ENCODE peak calls at places on chromosomes 1 and 21, in ten cellular contexts. B, A, V, O, K, P, L, D, S and Q are unnamed samples.

GRCh38 chr1:7281821-7282220 is 489.3 kb upstream of the VAMP3 start:
- DNase-seq in V (no peak), S (no peak), B (no peak), D (no peak), A (no peak), K (no peak), P (no peak), L (no peak), O (no peak), Q (no peak)

GRCh38 chr21:44872568-44873355 is 728 bp downstream of the PTTG1IP start:
- DNase-seq in P (peak; percentile 70), K (peak; percentile 52), D (peak; percentile 41), B (no peak), A (peak; percentile 76), S (peak; percentile 47), O (no peak), L (no peak), V (no peak), Q (no peak)

GRCh38 chr1:231774719-231775322 is 148.2 kb downstream of the DISC1 start:
- DNase-seq in V (no peak), P (no peak), K (no peak), B (no peak), O (no peak), D (no peak), L (no peak), S (no peak), A (no peak), Q (no peak)

GRCh38 chr1:116940809-116941640 is 31.3 kb downstream of the PTGFRN start:
- DNase-seq in D (no peak), P (no peak), O (no peak), B (no peak), L (no peak), S (no peak), K (no peak), A (no peak), V (no peak), Q (no peak)

GRCh38 chr1:30663596-30664091 is 59.7 kb downstream of the MATN1 start:
- DNase-seq in P (peak; percentile 42), D (no peak), L (no peak), A (peak; percentile 45), O (no peak), B (no peak), K (no peak), S (peak; percentile 52), V (no peak), Q (no peak)

GRCh38 chr1:27574871-27575831 is 28.8 kb downstream of the AHDC1 start:
- DNase-seq in V (peak; percentile 87), O (no peak), A (no peak), K (peak; percentile 83), L (no peak), S (peak; percentile 92), P (peak; percentile 68), D (peak; percentile 87), B (no peak), Q (peak; percentile 80)

GRCh38 chr1:245154429-245155185 is at the start of gene KIF26B:
- DNase-seq in K (no peak), D (no peak), A (no peak), L (peak; percentile 41), S (peak; percentile 43), V (peak; percentile 52), B (no peak), O (peak; percentile 17), P (peak; percentile 56), Q (peak; percentile 82)

GRCh38 chr1:2982615-2983318 is 38.5 kb upstream of the ACTRT2 start:
- DNase-seq in P (peak; percentile 31), D (no peak), O (no peak), K (no peak), V (no peak), B (no peak), L (no peak), S (no peak), A (peak; percentile 46), Q (peak; percentile 75)

GRCh38 chr1:30782361-30783243 is 25.0 kb upstream of the LAPTM5 start:
- DNase-seq in P (peak; percentile 73), V (peak; percentile 89), L (peak; percentile 52), O (peak; percentile 79), B (no peak), K (peak; percentile 60), A (no peak), S (peak; percentile 75), D (peak; percentile 67), Q (peak; percentile 92)

GRCh38 chr1:12565966-12566352 is 52.1 kb downstream of the DHRS3 start:
- DNase-seq in A (no peak), S (no peak), D (no peak), O (no peak), K (no peak), B (no peak), P (no peak), L (no peak), V (no peak), Q (no peak)

GRCh38 chr1:66175107-66175506 is 358.8 kb upstream of the SGIP1 start:
- DNase-seq in O (no peak), V (no peak), D (no peak), S (no peak), L (no peak), P (no peak), A (no peak), B (no peak), K (no peak), Q (no peak)

GRCh38 chr1:205344010-205344808 is 12.5 kb downstream of the KLHDC8A start:
- DNase-seq in A (no peak), S (peak; percentile 57), D (no peak), L (no peak), V (no peak), B (no peak), O (peak; percentile 48), P (peak; percentile 62), K (peak; percentile 30), Q (peak; percentile 81)

GRCh38 chr1:203281033-203281432 is 24.3 kb upstream of the BTG2 start:
- DNase-seq in V (no peak), A (no peak), L (peak; percentile 41), D (no peak), K (no peak), S (no peak), B (no peak), P (no peak), O (no peak), Q (no peak)

GRCh38 chr1:114750780-114751179 is 7.0 kb downstream of the CSDE1 start:
- DNase-seq in A (no peak), K (no peak), B (no peak), P (no peak), S (no peak), V (no peak), L (no peak), D (no peak), O (no peak), Q (no peak)

GRCh38 chr21:18985584-18985983 is 582.0 kb upstream of the TMPRSS15 start:
- DNase-seq in K (no peak), A (no peak), S (no peak), L (no peak), D (no peak), O (no peak), P (no peak), B (no peak), V (no peak), Q (no peak)

GRCh38 chr1:13749543-13750307 is 49.7 kb downstream of the PRDM2 start:
- DNase-seq in V (no peak), P (peak; percentile 88), B (no peak), S (peak; percentile 65), K (peak; percentile 79), O (peak; percentile 49), A (peak; percentile 88), L (no peak), D (peak; percentile 54), Q (peak; percentile 69)
- H3K4me1 ChIP-seq in V (no peaks in the 10 kb centered on the region), P (no peaks in the 10 kb centered on the region), B (peaks cover 57% of the 10 kb centered on the region), S (peaks cover 38% of the 10 kb centered on the region), K (peaks cover 48% of the 10 kb centered on the region), O (peaks cover 57% of the 10 kb centered on the region), A (peaks cover 51% of the 10 kb centered on the region), L (peaks cover 17% of the 10 kb centered on the region), D (no peaks in the 10 kb centered on the region), Q (peaks cover 22% of the 10 kb centered on the region)

GRCh38 chr1:234294109-234294845 is 79.0 kb upstream of the COA6 start:
- DNase-seq in O (no peak), V (no peak), L (no peak), S (no peak), B (no peak), K (no peak), P (no peak), D (no peak), A (no peak), Q (no peak)

GRCh38 chr1:234292548-234292947 is 80.7 kb upstream of the COA6 start:
- DNase-seq in O (no peak), A (no peak), P (no peak), V (no peak), D (no peak), S (no peak), L (no peak), B (no peak), K (no peak), Q (no peak)

GRCh38 chr1:234295039-234295438 is 78.2 kb upstream of the COA6 start:
- DNase-seq in S (no peak), P (no peak), O (no peak), D (no peak), K (no peak), V (no peak), L (no peak), A (no peak), B (no peak), Q (no peak)

GRCh38 chr1:234289538-234290305 is 83.5 kb upstream of the COA6 start:
- DNase-seq in S (no peak), B (no peak), D (no peak), A (no peak), P (no peak), V (no peak), O (no peak), L (no peak), K (no peak), Q (no peak)

GRCh38 chr1:234292006-234292405 is 81.2 kb upstream of the COA6 start:
- DNase-seq in K (no peak), S (no peak), O (no peak), A (no peak), V (no peak), L (no peak), P (no peak), D (no peak), B (no peak), Q (no peak)
- H3K27ac ChIP-seq in K (no peak overlapping the region), S (no peak overlapping the region), O (no peak overlapping the region), A (no peak overlapping the region), V (no peak overlapping the region), L (no peak overlapping the region), P (no peak overlapping the region), D (no peak overlapping the region), B (no peak overlapping the region), Q (no peak overlapping the region)

GRCh38 chr1:181084606-181084969 is 3.9 kb upstream of the IER5 start:
- DNase-seq in P (no peak), O (no peak), V (no peak), A (no peak), D (no peak), L (no peak), B (no peak), S (no peak), K (no peak), Q (no peak)
- TF ChIP-seq CTCF in P (no peak), O (peak; percentile 8), V (no peak), A (no peak), D (no peak), L (peak; percentile 1), B (no peak), S (no peak), K (no peak), Q (peak; percentile 7)

DNA sequence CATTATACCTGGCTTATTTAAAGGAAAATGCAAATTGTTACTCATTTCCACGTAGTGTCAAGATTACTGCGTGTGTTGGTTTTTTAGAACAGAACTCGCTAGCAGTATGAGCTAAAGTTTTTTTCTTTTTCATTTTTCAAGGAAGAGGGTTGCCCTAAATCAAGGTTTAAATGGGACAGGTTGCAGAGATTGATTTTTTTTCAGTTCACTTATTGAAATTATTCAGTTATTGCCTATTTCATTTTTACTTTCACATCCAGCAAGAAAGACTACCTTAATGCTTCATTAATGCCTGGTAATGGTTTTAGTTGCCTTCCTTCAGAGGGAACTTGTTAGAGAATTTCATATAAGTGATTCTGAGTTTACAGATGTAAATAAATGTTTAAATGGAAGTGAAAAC is 5.6 kb downstream of the FAM20B start:
- DNase-seq in K (no peak), S (no peak), A (no peak), D (no peak), O (no peak), P (no peak), B (no peak), V (no peak), L (no peak), Q (no peak)
- H3K4me1 ChIP-seq in K (peaks cover 80% of the 10 kb centered on the region), S (peaks cover 77% of the 10 kb centered on the region), A (peaks cover 51% of the 10 kb centered on the region), D (peaks cover 12% of the 10 kb centered on the region), O (peaks cover 39% of the 10 kb centered on the region), P (peaks cover 17% of the 10 kb centered on the region), B (peaks cover 24% of the 10 kb centered on the region), V (peaks cover 10% of the 10 kb centered on the region), L (peaks cover 91% of the 10 kb centered on the region), Q (peaks cover 13% of the 10 kb centered on the region)